ENCODE peak calls at places on chromosomes 11 and 22, in six cellular contexts. Z, N, A, O, H and P are unnamed samples.

GRCh38 chr11:45830596-45830995 is 16.7 kb upstream of the CRY2 start:
- DNase-seq in N (no peak), A (no peak), Z (no peak), H (no peak), O (no peak), P (no peak)

GRCh38 chr22:47213571-47214230 is 451.3 kb downstream of the TBC1D22A start:
- DNase-seq in Z (peak), N (no peak), O (no peak), A (peak), H (peak), P (peak)

GRCh38 chr11:96219981-96220623 is 122.9 kb downstream of the MAML2 start:
- DNase-seq in A (no peak), Z (peak), O (no peak), H (peak), N (no peak), P (no peak)

GRCh38 chr11:56103210-56103737 is at the start of gene OR8H2:
- DNase-seq in H (no peak), Z (no peak), N (no peak), A (no peak), O (no peak), P (no peak)

GRCh38 chr11:32088117-32088941 is 2.5 kb upstream of the RCN1 start:
- DNase-seq in A (peak), Z (no peak), N (no peak), O (peak), H (no peak), P (no peak)

GRCh38 chr11:25769287-25769686 is 562.6 kb upstream of the ANO3 start:
- DNase-seq in Z (no peak), N (no peak), H (no peak), O (no peak), A (no peak), P (no peak)

GRCh38 chr11:34030386-34030785 is 21.1 kb upstream of the CAPRIN1 start:
- DNase-seq in A (no peak), N (no peak), H (no peak), O (no peak), Z (no peak), P (no peak)

GRCh38 chr11:133913761-133914160 is 43.0 kb downstream of the IGSF9B start:
- DNase-seq in O (no peak), N (no peak), Z (no peak), H (no peak), A (no peak), P (no peak)

GRCh38 chr22:28024422-28024888 is 105.4 kb upstream of the PITPNB start:
- DNase-seq in O (no peak), N (no peak), Z (no peak), A (no peak), H (no peak), P (no peak)

GRCh38 chr11:36261094-36261493 is 28.1 kb downstream of the COMMD9 start:
- DNase-seq in H (no peak), A (no peak), Z (no peak), N (no peak), O (no peak), P (no peak)

GRCh38 chr11:117817213-117818035 is 7.1 kb downstream of the FXYD2 start:
- DNase-seq in N (peak), H (peak), A (peak), O (peak), Z (peak), P (peak)

GRCh38 chr11:86990520-86990919 is 35.3 kb upstream of the FZD4 start:
- DNase-seq in O (no peak), Z (peak), N (peak), A (no peak), H (peak), P (no peak)

GRCh38 chr11:119298726-119299125 is 18.2 kb downstream of the MCAM start:
- DNase-seq in H (no peak), A (no peak), O (no peak), N (no peak), Z (no peak), P (no peak)

GRCh38 chr22:30375312-30375849 is 11.8 kb downstream of the RNF215 start:
- DNase-seq in A (no peak), H (no peak), O (no peak), N (no peak), Z (no peak), P (no peak)

GRCh38 chr22:16949561-16949960 is 58.5 kb downstream of the GAB4 start:
- DNase-seq in A (no peak), N (no peak), Z (no peak), O (peak), H (no peak), P (no peak)

GRCh38 chr11:114678125-114679036 is at the start of gene NXPE2:
- DNase-seq in A (no peak), H (no peak), Z (no peak), O (no peak), N (no peak), P (no peak)

GRCh38 chr11:122509091-122509490 is 146.4 kb upstream of the UBASH3B start:
- DNase-seq in H (peak), O (no peak), N (no peak), Z (no peak), A (no peak), P (no peak)

GRCh38 chr11:117949062-117949461 is 19.9 kb upstream of the TMPRSS13 start:
- DNase-seq in Z (no peak), N (no peak), O (no peak), A (no peak), H (no peak), P (no peak)

GRCh38 chr11:2089536-2090165 is 49.5 kb downstream of the IGF2 start:
- DNase-seq in H (peak), Z (peak), O (no peak), N (no peak), A (peak), P (peak)

DNA sequence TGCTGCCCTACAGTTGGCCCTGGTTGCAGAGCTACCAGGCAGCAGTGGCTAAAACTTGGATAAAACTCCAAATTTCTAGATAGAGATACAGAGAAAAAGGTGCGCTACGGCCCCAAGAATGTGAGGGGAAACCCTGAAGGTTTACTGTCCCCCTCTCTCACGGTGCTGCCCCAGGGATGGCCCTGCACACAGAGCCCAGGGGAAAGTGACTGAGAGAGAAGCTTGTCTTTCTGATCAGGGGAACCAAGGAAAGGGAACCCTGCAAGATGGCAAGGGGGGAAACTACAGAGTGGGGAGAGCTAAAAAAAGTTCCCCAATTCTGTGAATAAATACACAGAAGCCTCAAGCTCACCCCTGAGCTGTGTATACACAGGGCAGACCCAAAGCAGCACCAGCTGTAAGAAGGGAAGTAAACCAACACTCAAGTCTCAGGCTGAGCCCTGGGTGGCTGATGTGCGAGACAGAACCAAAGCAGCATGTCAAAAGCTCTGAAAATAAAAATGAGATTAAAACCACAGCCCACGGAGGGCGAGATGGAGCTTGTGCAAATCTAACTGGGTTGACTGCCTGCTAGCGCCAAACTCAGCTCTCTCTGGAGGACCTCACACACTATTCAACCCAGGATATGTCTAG is 22.1 kb downstream of the GNB1L start:
- DNase-seq in H (no peak), Z (no peak), O (no peak), A (no peak), N (no peak), P (no peak)
- TF ChIP-seq CREB1 in H (no peak), Z (no peak), O (no peak), A (no peak), N (no peak), P (no peak)

GRCh38 chr11:65479184-65480145 is 19.4 kb upstream of the MALAT1 start:
- DNase-seq in A (peak), Z (peak), O (no peak), N (no peak), H (no peak), P (peak)
- TF ChIP-seq CREB1 in A (no peak), Z (no peak), O (no peak), N (no peak), H (no peak), P (no peak)

GRCh38 chr11:70278994-70279393 is 8.5 kb downstream of the PPFIA1 start:
- DNase-seq in N (no peak), Z (no peak), H (no peak), O (no peak), A (no peak), P (no peak)
- TF ChIP-seq CREB1 in N (no peak), Z (no peak), H (no peak), O (no peak), A (no peak), P (no peak)

GRCh38 chr11:109968299-109968698 is 124.9 kb upstream of the ZC3H12C start:
- DNase-seq in Z (no peak), H (no peak), A (no peak), N (no peak), O (no peak), P (no peak)
- TF ChIP-seq CREB1 in Z (no peak), H (no peak), A (no peak), N (no peak), O (no peak), P (no peak)

DNA sequence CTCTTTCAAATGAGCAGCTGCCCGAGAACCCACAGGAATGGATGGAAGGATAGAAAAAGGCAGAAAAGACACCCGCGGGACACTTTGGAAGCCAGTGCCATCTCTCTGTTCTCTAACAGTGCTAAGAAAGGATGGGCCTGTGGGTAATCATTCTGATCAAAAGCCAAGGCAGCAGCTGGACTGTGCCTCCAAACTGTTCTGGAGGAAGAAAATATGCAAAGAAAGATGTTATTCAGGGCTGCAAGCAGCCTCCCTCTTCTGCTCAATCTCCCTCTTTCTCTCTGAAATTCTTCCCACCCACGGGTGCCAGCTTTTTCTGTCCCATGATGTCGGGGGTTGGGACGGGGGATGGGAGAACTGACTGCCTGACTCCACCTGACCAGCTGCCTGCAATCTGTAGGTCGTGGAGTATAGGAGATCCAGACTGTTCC is 37.8 kb upstream of the FTH1 start:
- DNase-seq in O (no peak), H (no peak), Z (no peak), A (no peak), N (no peak), P (no peak)
- TF ChIP-seq CREB1 in O (no peak), H (no peak), Z (no peak), A (no peak), N (no peak), P (no peak)

GRCh38 chr11:59212744-59213573 is at the start of gene MPEG1:
- DNase-seq in O (no peak), H (no peak), N (no peak), Z (no peak), A (no peak), P (no peak)

GRCh38 chr11:59214141-59214893 is 1.6 kb upstream of the MPEG1 start:
- DNase-seq in H (no peak), Z (no peak), O (no peak), A (no peak), N (no peak), P (no peak)

GRCh38 chr11:59218893-59219292 is 6.2 kb upstream of the MPEG1 start:
- DNase-seq in A (no peak), H (no peak), O (no peak), N (no peak), Z (no peak), P (no peak)

GRCh38 chr11:59219836-59220235 is 7.1 kb upstream of the MPEG1 start:
- DNase-seq in Z (no peak), O (no peak), A (no peak), H (no peak), N (no peak), P (no peak)

DNA sequence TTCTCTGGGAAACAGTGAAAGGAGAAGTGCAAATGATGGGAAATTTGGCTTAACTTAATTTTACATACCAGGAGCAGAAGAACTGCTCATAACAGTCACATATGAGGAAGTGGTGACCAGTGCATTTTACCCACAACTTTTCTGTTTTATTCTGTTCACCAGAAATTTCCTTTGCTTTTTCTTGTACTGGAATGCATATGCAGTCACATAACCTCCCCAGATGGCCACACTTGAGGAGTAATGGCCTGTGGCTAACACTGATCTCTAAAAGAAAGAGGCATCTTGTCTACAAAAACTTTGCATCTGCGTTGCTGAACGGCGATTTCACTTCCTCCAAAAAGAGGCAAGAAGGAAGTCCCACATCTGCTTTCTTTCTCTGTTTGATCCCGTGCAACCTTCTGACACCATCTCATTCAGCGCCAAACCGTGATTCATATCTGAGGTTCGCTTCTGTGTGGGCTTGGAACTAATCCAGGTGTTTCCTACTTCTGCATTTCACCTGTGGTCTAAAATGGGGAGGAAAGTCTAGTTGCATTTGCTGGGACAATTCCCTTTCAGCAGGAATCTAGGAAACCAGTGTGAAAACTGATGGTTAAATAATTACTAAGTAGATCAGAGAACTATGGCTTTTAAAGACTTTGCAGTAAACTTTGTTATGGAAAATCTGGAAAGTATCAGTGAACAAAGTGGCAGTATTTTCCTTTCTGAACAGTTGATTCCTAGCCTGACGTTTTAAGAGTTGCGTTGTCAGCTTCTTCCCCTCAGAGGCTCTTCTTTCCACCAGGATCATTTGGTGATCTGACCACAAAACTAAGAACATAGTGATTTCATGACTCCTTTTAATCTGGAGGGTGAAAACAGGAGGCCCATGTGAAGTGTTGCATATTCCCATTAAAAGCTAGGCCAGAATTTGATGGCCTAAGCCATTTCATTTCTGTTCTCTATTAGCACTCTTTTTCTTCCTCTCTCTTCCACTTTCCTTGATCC is 4.2 kb upstream of the MPEG1 start:
- DNase-seq in N (no peak), H (no peak), A (no peak), Z (no peak), O (peak), P (no peak)
- TF ChIP-seq CREB1 in N (no peak), H (no peak), A (no peak), Z (no peak), O (peak), P (no peak)